ENCODE peak calls at places on chromosomes 12 and 14, in five cellular contexts. Q is HepG2, G is SK-N-SH, F is HCT116, D is K562. J is an unnamed sample.

GRCh38 chr12:48060474-48060873 is 45.4 kb downstream of the SENP1 start:
- DNase-seq in F (no peak), G (no peak), D (no peak), Q (no peak), J (no peak)

GRCh38 chr14:61753631-61754030 is 8.6 kb upstream of the SNAPC1 start:
- DNase-seq in G (no peak), Q (peak; percentile 12), D (peak; percentile 50), F (no peak), J (no peak)

GRCh38 chr12:97968641-97969171 is 506.1 kb downstream of the RMST start:
- DNase-seq in Q (no peak), D (no peak), F (no peak), G (peak; percentile 4), J (no peak)

GRCh38 chr14:101122114-101122854 is 218.8 kb upstream of the RTL1 start:
- DNase-seq in Q (no peak), G (peak; percentile 8), D (no peak), F (no peak), J (no peak)

GRCh38 chr12:63038361-63039100 is 103.6 kb upstream of the PPM1H start:
- DNase-seq in D (peak; percentile 53), F (no peak), Q (no peak), G (no peak), J (no peak)

GRCh38 chr12:114901316-114901715 is 217.3 kb upstream of the TBX3 start:
- DNase-seq in G (no peak), D (no peak), Q (no peak), F (no peak), J (no peak)

GRCh38 chr14:86683525-86683924 is 1153.6 kb downstream of the FLRT2 start:
- DNase-seq in Q (no peak), G (no peak), D (no peak), F (no peak), J (no peak)

GRCh38 chr12:110545812-110546211 is 37.3 kb downstream of the PPTC7 start:
- DNase-seq in G (no peak), Q (no peak), F (no peak), D (no peak), J (no peak)

GRCh38 chr14:77746064-77746463 is 14.9 kb downstream of the SNW1 start:
- DNase-seq in G (no peak), Q (no peak), D (no peak), F (no peak), J (no peak)

GRCh38 chr14:77040995-77041744 is 12.7 kb upstream of the IRF2BPL start:
- DNase-seq in G (no peak), Q (no peak), F (no peak), D (no peak), J (no peak)

GRCh38 chr12:72089678-72090077 is 151.0 kb downstream of the TPH2 start:
- DNase-seq in F (no peak), G (no peak), D (no peak), Q (no peak), J (no peak)

GRCh38 chr14:103385994-103386491 is 828 bp downstream of the MARK3 start:
- DNase-seq in F (no peak), D (peak; percentile 30), Q (no peak), G (peak; percentile 36), J (peak; percentile 24)

GRCh38 chr14:102545461-102546265 is 36.1 kb upstream of the ANKRD9 start:
- DNase-seq in F (no peak), Q (peak; percentile 63), G (peak; percentile 19), D (no peak), J (peak; percentile 29)

GRCh38 chr14:72172597-72172996 is 240.4 kb downstream of the RGS6 start:
- DNase-seq in D (no peak), F (no peak), Q (no peak), G (no peak), J (no peak)

GRCh38 chr14:72173038-72173720 is 240.9 kb downstream of the RGS6 start:
- DNase-seq in G (no peak), F (no peak), Q (no peak), D (no peak), J (no peak)

GRCh38 chr14:72165151-72165715 is 233.0 kb downstream of the RGS6 start:
- DNase-seq in Q (no peak), F (no peak), D (no peak), G (no peak), J (no peak)

GRCh38 chr14:72172075-72172474 is 239.8 kb downstream of the RGS6 start:
- DNase-seq in G (no peak), F (no peak), Q (no peak), D (no peak), J (no peak)

GRCh38 chr14:72169521-72169920 is 237.3 kb downstream of the RGS6 start:
- DNase-seq in G (peak; percentile 7), F (peak; percentile 23), D (peak; percentile 1), Q (no peak), J (peak; percentile 52)
- TF ChIP-seq JUND in G (no peak), F (no peak), D (no peak), Q (no peak), J (no peak)

DNA sequence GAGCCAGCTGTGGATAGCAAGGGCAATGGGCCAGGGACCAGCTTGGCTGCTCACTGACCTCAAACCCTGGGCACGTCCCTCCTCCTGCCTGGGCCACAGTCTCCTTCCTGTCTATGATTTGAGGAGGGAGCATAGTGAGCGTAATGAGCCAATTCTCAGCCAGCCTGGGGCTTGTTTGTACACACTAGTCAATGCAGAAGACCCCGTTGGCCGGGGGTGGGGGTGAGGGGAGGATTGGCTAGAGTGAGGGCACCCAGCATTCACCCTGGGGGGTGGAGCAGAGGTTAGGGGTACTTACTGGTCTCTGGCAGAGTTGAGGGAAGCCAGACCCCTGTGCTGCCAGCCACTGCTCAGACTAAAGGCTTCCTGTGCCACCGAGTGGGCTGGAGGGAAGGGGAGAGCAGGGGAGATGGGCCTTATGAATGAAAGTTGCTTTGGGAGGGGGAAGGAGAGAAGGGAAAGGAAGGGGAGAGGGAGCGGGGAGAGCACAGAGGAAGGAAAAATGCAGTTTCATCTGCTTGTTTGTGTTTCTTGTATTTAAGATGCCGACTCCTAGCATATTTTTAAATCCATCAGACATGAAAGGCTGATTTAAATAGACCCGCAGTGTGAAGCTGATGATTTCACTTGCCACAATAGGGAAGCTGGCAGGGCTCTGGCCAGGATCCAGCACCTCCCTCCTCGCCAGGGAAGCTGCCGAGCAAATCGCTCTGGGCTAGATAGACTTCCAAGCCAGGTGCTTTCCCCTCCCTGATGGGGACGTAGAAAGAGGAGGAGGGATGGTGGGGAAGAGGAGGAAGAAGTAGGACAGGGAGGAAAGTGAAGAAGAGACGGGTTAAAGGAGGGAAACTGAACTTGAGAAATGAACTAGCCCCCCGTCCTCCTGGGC is 114.0 kb downstream of the PRMT8 start:
- DNase-seq in F (no peak), Q (no peak), G (peak; percentile 79), D (no peak), J (peak; percentile 20)
- TF ChIP-seq JUND in F (no peak), Q (no peak), G (no peak), D (no peak), J (no peak)

GRCh38 chr14:34981743-34982420 is 910 bp upstream of the SRP54 start:
- DNase-seq in D (peak; percentile 53), F (peak; percentile 26), Q (no peak), G (peak; percentile 22), J (no peak)

GRCh38 chr14:34978444-34978843 is 4.3 kb upstream of the SRP54 start:
- DNase-seq in G (no peak), Q (no peak), D (no peak), F (no peak), J (no peak)

GRCh38 chr14:34982421-34983147 is at the start of gene SRP54:
- DNase-seq in F (peak; percentile 97), D (peak; percentile 97), Q (peak; percentile 100), G (peak; percentile 94), J (peak; percentile 80)

GRCh38 chr14:34983148-34983760 is 462 bp downstream of the SRP54 start:
- DNase-seq in D (no peak), F (no peak), G (no peak), Q (no peak), J (no peak)

GRCh38 chr14:34980337-34980900 is 2.4 kb upstream of the SRP54 start:
- DNase-seq in Q (no peak), D (no peak), F (no peak), G (no peak), J (no peak)
- TF ChIP-seq JUND in Q (no peak), D (no peak), F (no peak), G (no peak), J (no peak)

DNA sequence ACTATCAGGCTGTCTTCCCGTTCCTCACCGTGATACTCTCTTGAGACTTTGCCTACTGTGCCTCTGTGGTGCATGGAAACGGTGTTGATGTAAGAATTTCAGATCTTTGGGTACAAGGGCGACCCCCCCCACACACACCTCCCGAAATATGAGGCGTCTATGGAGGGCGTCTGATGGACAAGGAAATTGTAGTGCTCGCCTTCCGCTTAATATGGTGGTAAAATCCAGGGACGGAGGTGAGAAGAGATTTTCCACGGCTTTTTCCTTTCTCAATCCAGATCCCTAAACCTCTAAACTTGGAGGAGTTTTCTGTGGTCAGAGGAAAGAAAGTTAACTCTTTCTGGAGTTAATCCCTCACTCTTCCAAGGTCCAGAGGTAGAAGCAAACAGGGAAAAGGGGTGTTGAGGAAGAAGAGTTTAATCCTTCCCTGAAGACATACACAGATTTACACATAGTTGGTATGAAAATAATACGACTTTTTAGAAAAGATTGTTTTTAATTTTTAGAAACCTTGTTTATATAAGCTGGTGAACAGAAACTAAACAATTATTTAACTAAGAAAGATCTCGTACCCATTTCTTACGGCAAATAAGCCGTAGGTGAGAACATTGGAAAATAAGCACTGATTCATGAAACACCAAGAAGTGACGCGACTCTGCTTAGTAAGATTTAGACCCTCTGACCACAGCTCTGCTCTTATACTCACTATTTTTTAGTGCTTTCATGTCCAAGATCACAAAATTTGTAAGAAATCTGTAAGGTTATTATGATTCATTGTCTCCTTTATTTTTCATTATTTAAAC is 23.1 kb upstream of the RNASE12 start:
- DNase-seq in D (no peak), F (no peak), Q (no peak), G (no peak), J (no peak)
- TF ChIP-seq JUND in D (no peak), F (no peak), Q (no peak), G (no peak), J (no peak)

GRCh38 chr12:68043446-68043845 is 54.2 kb downstream of the IFNG-AS1 start:
- DNase-seq in Q (no peak), F (no peak), D (no peak), G (no peak), J (no peak)

GRCh38 chr12:68037616-68038255 is 48.5 kb downstream of the IFNG-AS1 start:
- DNase-seq in Q (no peak), F (no peak), G (no peak), D (no peak), J (no peak)

GRCh38 chr12:68038650-68039049 is 49.4 kb downstream of the IFNG-AS1 start:
- DNase-seq in F (no peak), Q (no peak), D (peak; percentile 68), G (no peak), J (no peak)

GRCh38 chr12:68040450-68041075 is 51.3 kb downstream of the IFNG-AS1 start:
- DNase-seq in F (peak; percentile 65), Q (peak; percentile 53), G (peak; percentile 72), D (peak; percentile 79), J (peak; percentile 55)

DNA sequence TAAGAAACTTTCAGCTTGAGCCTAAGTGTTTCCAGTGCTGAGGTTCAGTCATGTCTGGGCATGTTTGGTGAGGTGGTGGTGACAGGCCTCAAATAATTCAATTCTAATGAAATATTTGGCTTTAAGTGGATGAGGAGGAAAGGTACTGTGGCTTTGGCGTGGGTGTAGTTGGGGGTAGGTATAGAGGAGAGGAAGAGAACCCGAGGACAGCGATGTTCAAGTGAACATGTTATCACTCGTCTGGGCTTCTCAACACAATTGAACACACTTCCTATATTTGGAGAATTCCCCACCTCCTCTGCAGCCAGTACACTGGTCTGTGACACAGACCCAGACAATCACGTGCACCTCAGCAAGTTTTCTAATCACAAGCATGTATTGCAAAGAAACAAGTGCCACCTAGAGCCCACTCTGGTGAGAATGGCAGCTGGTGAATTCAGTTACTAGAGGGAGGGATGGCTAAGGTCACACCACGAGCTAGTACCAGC is 53.0 kb downstream of the IFNG-AS1 start:
- DNase-seq in D (no peak), G (no peak), F (no peak), Q (peak; percentile 3), J (no peak)
- TF ChIP-seq JUND in D (no peak), G (no peak), F (no peak), Q (no peak), J (no peak)